ENCODE peak calls at places on chromosomes 12 and 14, in nine cellular contexts. B is HT-29, J is EH, Z is MCF 10A, F is GM10248, K is T-helper 1 cell, I is HuH-7.5, G is caudate nucleus, Q is endothelial cell. O is an unnamed sample.

GRCh38 chr14:94227029-94227428 is 52.9 kb downstream of the PPP4R4 start:
- DNase-seq in B (no peak), J (peak; percentile 44), Z (peak; percentile 2), F (no peak), K (no peak), I (no peak), G (no peak), Q (no peak), O (no peak)

GRCh38 chr12:131950182-131950913 is 606 bp downstream of the EP400 start:
- DNase-seq in B (peak; percentile 16), J (peak; percentile 24), Z (no peak), F (peak; percentile 45), K (peak; percentile 32), I (peak; percentile 30), G (no peak), Q (peak; percentile 41), O (peak; percentile 40)

GRCh38 chr12:1332327-1332726 is 262.1 kb downstream of the FBXL14 start:
- DNase-seq in B (peak; percentile 84), J (no peak), Z (no peak), F (no peak), K (no peak), I (peak; percentile 44), G (no peak), Q (no peak), O (peak; percentile 83)

GRCh38 chr14:94570002-94570400 is 8.8 kb downstream of the SERPINA4 start:
- DNase-seq in B (no peak), J (no peak), Z (no peak), F (no peak), K (no peak), I (no peak), G (no peak), Q (no peak), O (no peak)

GRCh38 chr12:90355701-90356345 is 599.2 kb downstream of the CCER1 start:
- DNase-seq in B (no peak), J (no peak), Z (no peak), F (no peak), K (no peak), I (no peak), G (no peak), Q (no peak), O (no peak)

GRCh38 chr12:108482717-108483212 is 32.3 kb upstream of the FICD start:
- DNase-seq in B (no peak), J (peak; percentile 6), Z (peak; percentile 68), F (no peak), K (no peak), I (no peak), G (peak; percentile 33), Q (no peak), O (peak; percentile 46)

GRCh38 chr12:27592548-27592947 is 68.5 kb downstream of the PPFIBP1 start:
- DNase-seq in B (no peak), J (peak; percentile 72), Z (peak; percentile 88), F (peak; percentile 43), K (peak; percentile 5), I (no peak), G (no peak), Q (no peak), O (peak; percentile 22)

GRCh38 chr12:53097564-53098353 is at the start of gene IGFBP6:
- DNase-seq in B (peak; percentile 61), J (peak; percentile 67), Z (peak; percentile 62), F (peak; percentile 65), K (peak; percentile 61), I (no peak), G (peak; percentile 70), Q (peak; percentile 53), O (peak; percentile 56)

GRCh38 chr12:107929436-107929835 is 154.9 kb downstream of the ASCL4 start:
- DNase-seq in B (peak; percentile 28), J (peak; percentile 32), Z (peak; percentile 23), F (no peak), K (peak; percentile 7), I (no peak), G (no peak), Q (no peak), O (no peak)

GRCh38 chr14:51430079-51430478 is 190.0 kb downstream of the TMX1 start:
- DNase-seq in B (no peak), J (peak; percentile 30), Z (no peak), F (no peak), K (no peak), I (no peak), G (no peak), Q (no peak), O (no peak)

GRCh38 chr12:98939350-98939749 is 294.3 kb downstream of the APAF1 start:
- DNase-seq in B (peak; percentile 11), J (peak; percentile 40), Z (peak; percentile 42), F (no peak), K (no peak), I (no peak), G (no peak), Q (peak; percentile 33), O (no peak)

GRCh38 chr12:29428630-29429029 is 47.7 kb upstream of the ERGIC2 start:
- DNase-seq in B (peak; percentile 40), J (peak; percentile 61), Z (peak; percentile 97), F (peak; percentile 12), K (peak; percentile 12), I (no peak), G (no peak), Q (no peak), O (peak; percentile 25)